ENCODE peak calls at places on chromosomes 13 and 19, in four cellular contexts. X, C, O and P are unnamed samples.
A peak's percentile ranks its signal among the peaks of the same experiment; 100 is the strongest.

GRCh38 chr13:76887070-76887563 is 912 bp upstream of the KCTD12 start:
- DNase-seq in C (no peak), X (peak; percentile 17), O (no peak), P (no peak)

GRCh38 chr13:113479179-113479578 is 11.3 kb downstream of the DCUN1D2 start:
- DNase-seq in O (no peak), C (no peak), X (no peak), P (no peak)

GRCh38 chr13:96662036-96662435 is 332.2 kb downstream of the OXGR1 start:
- DNase-seq in O (no peak), X (no peak), C (no peak), P (no peak)

GRCh38 chr19:28710278-28710677 is 502.7 kb downstream of the UQCRFS1 start:
- DNase-seq in X (peak; percentile 82), O (peak; percentile 34), C (no peak), P (peak; percentile 26)

GRCh38 chr13:104171132-104171531 is 1104.9 kb upstream of the SLC10A2 start:
- DNase-seq in X (no peak), C (no peak), O (no peak), P (no peak)

GRCh38 chr19:1221141-1221903 is 15.7 kb downstream of the STK11 start:
- DNase-seq in X (peak; percentile 67), C (no peak), O (no peak), P (no peak)

GRCh38 chr13:99384468-99384867 is 77.3 kb upstream of the GPR183 start:
- DNase-seq in O (no peak), C (no peak), X (no peak), P (no peak)

GRCh38 chr19:51116736-51117135 is 8.0 kb upstream of the SIGLEC9 start:
- DNase-seq in C (no peak), O (no peak), X (no peak), P (no peak)

DNA sequence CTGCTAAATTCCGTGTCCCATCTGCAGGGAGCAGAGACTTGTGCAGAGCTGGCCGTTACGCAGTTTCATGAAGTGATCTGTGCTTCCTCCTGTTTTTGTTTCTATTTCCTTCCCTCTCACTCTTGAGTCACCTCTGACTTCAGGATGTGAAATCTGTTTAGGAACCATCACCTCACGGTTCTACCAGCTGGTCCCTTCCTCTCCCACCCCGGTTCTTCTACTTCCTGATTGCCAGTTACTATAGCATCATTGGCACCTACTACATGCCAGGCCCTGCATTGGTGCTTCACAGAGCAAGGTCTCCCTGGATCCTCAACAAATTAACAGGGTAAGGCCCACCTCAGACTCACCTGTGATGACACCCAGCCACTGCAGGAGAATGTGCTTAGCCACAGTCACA is 8.6 kb downstream of the MAU2 start:
- DNase-seq in O (no peak), C (no peak), X (no peak), P (no peak)
- H3K27ac ChIP-seq in O (no peak overlapping the region), C (no peak overlapping the region), X (no peak overlapping the region), P (no peak overlapping the region)

DNA sequence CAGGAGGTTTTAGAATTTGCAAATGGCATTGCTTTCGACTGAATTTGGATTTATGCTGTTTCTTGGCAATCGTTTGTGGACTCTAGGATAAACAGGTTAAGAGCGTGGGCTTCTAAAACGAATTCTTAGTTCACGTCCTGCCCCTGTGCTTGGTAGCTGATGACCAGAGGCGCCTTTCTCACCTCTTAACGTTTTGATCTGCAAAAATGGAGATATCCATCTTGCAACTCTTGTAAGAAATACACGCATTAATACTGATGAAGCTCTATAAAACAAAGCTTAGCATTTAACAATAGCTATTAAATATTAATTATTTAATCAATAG is 577 bp upstream of the KATNAL1 start:
- DNase-seq in C (no peak), O (no peak), X (no peak), P (no peak)
- H3K27ac ChIP-seq in C (peak overlapping the region; percentile 31), O (peak overlapping the region; percentile 89), X (no peak overlapping the region), P (peak overlapping the region; percentile 89)

GRCh38 chr19:31418692-31419430 is 69.6 kb upstream of the TSHZ3 start:
- DNase-seq in C (no peak), O (no peak), X (no peak), P (no peak)
- H3K27ac ChIP-seq in C (no peak overlapping the region), O (no peak overlapping the region), X (no peak overlapping the region), P (no peak overlapping the region)

DNA sequence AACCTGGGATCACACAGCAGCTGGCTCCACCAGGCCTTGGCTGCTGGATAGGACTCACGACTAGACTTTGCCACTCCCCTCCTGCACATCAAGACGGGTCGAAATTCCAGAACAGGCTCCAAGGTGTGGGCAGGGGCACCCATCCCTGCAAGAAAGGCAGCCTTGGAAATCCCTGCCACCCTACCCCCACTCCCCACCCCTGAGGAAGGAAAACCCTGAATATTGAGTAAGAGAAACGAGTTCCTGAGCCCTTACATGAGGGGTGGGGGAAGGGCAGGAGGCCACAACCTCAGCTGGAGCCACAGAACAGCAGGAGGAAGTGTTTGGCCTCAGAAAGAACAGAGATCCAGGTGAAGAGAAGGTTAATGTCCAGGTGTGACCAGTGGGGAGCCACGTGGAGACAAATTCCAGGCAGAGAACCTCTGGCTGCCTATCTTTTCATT is 20.1 kb downstream of the DEDD2 start:
- DNase-seq in X (no peak), C (no peak), O (no peak), P (no peak)
- H3K27ac ChIP-seq in X (no peak overlapping the region), C (no peak overlapping the region), O (no peak overlapping the region), P (peak overlapping the region; percentile 96)

GRCh38 chr13:47178090-47178950 is 281.5 kb upstream of the HTR2A start:
- DNase-seq in O (no peak), X (no peak), C (no peak), P (no peak)

GRCh38 chr13:47179321-47179720 is 282.5 kb upstream of the HTR2A start:
- DNase-seq in O (no peak), X (no peak), C (no peak), P (no peak)

GRCh38 chr13:47170971-47171370 is 274.1 kb upstream of the HTR2A start:
- DNase-seq in O (no peak), C (no peak), X (no peak), P (no peak)

DNA sequence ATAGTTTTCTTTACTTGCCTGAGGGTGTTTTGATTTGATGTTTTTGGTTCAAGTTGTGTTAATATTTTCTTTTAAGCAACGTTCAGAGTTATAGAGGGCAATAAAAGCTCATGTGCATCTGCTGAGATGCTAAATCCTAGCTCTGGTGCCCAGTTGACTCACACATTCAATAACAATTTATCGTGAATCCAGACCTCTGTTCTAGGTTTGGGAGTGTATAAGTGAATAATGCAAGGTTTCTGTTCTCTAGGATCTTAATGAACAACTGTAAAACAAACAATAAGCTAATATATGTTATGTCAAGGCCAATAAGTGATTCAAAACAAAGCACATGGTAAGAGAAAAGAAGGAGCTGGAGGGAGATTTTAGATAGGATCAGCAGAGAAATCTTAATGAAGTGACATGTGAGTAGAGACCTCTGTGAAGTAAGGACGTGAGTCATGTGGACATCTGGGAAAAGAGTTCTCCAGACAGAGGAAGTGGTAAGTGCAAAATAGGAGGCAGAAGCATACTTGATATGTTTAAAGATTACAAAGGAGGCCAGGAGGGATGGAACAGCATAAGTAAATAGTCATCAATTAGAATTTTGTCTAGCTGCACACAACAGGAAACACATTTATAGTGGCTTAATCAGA is 278.4 kb upstream of the HTR2A start:
- DNase-seq in O (no peak), C (peak; percentile 81), X (peak; percentile 65), P (no peak)
- H3K27ac ChIP-seq in O (no peak overlapping the region), C (peak overlapping the region; percentile 86), X (no peak overlapping the region), P (no peak overlapping the region)

GRCh38 chr19:47260476-47260875 is 4.2 kb downstream of the CCDC9 start:
- DNase-seq in X (no peak), C (no peak), O (no peak), P (no peak)

GRCh38 chr19:47258895-47259555 is 2.7 kb downstream of the CCDC9 start:
- DNase-seq in X (no peak), O (no peak), C (no peak), P (no peak)

GRCh38 chr19:47257411-47258169 is 1.3 kb downstream of the CCDC9 start:
- DNase-seq in X (no peak), C (no peak), O (no peak), P (no peak)

GRCh38 chr19:47256688-47257410 is 524 bp downstream of the CCDC9 start:
- DNase-seq in C (peak; percentile 100), O (peak; percentile 95), X (peak; percentile 100), P (peak; percentile 99)

DNA sequence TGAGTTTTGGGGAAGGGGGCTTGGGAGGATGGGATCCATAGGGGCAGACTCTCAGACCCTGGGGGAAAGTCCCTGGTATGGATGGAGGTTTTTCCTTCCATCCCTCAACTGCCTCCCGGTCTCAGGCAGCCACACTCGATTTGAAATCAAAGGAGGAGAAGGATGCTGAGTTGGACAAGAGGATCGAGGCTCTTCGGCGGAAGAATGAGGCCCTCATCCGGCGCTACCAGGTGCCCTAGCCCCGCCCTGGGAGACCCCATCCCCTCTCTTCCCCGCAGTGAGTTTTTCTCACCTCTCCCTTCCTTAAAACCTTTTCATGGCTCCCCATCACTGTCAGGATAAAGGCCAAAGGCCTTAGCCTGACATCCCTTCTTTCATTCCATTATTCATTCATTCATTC is 2.1 kb downstream of the CCDC9 start:
- DNase-seq in O (no peak), C (no peak), X (no peak), P (no peak)
- H3K27ac ChIP-seq in O (peak overlapping the region; percentile 69), C (no peak overlapping the region), X (peak overlapping the region; percentile 96), P (peak overlapping the region; percentile 98)